ENCODE peak calls at places on chromosomes 3 and 15, in eight cellular contexts. C is GM23338, Q is OCI-LY7, U is astrocyte, I is SK-N-SH, Z is A549, T is IMR-90, H is PC-9. A is an unnamed sample.

GRCh38 chr3:61774279-61774890 is 213.0 kb downstream of the PTPRG start:
- DNase-seq in C (no peak), Q (no peak), U (no peak), I (no peak), Z (no peak), T (peak), H (no peak), A (no peak)

GRCh38 chr3:191889781-191890180 is 428.8 kb downstream of the PYDC2 start:
- DNase-seq in C (no peak), Q (no peak), U (peak), I (no peak), Z (no peak), T (no peak), H (peak), A (no peak)

GRCh38 chr3:45943207-45943846 is at the start of gene CXCR6:
- DNase-seq in C (no peak), Q (no peak), U (peak), I (no peak), Z (no peak), T (peak), H (no peak), A (no peak)

GRCh38 chr15:60941448-60941847 is 287.7 kb downstream of the RORA start:
- DNase-seq in C (no peak), Q (no peak), U (peak), I (no peak), Z (no peak), T (peak), H (peak), A (no peak)

GRCh38 chr3:184037816-184038215 is 6.3 kb downstream of the HTR3D start:
- DNase-seq in C (peak), Q (no peak), U (no peak), I (no peak), Z (no peak), T (no peak), H (no peak), A (no peak)

GRCh38 chr15:57911247-57911646 is 154.3 kb downstream of the ALDH1A2 start:
- DNase-seq in C (no peak), Q (no peak), U (no peak), I (peak), Z (no peak), T (no peak), H (no peak), A (no peak)

GRCh38 chr3:122679467-122680291 is 960 bp upstream of the PARP14 start:
- DNase-seq in C (peak), Q (peak), U (no peak), I (no peak), Z (peak), T (peak), H (peak), A (peak)

GRCh38 chr3:195532858-195533257 is 10.3 kb downstream of the PPP1R2 start:
- DNase-seq in C (no peak), Q (no peak), U (no peak), I (no peak), Z (no peak), T (no peak), H (no peak), A (no peak)

GRCh38 chr3:72338942-72339749 is 509.1 kb downstream of the SHQ1 start:
- DNase-seq in C (no peak), Q (no peak), U (peak), I (no peak), Z (peak), T (peak), H (peak), A (peak)

GRCh38 chr15:27545494-27546255 is 553.4 kb downstream of the OCA2 start:
- DNase-seq in C (no peak), Q (no peak), U (peak), I (no peak), Z (no peak), T (no peak), H (no peak), A (no peak)

GRCh38 chr15:80159811-80160569 is 7.2 kb downstream of the FAH start:
- DNase-seq in C (no peak), Q (no peak), U (peak), I (no peak), Z (no peak), T (peak), H (no peak), A (no peak)

GRCh38 chr3:21783834-21784233 is 32.8 kb upstream of the ZNF385D start:
- DNase-seq in C (no peak), Q (no peak), U (no peak), I (no peak), Z (no peak), T (no peak), H (no peak), A (no peak)

GRCh38 chr15:73763893-73764292 is 10.7 kb upstream of the INSYN1 start:
- DNase-seq in C (no peak), Q (no peak), U (no peak), I (no peak), Z (no peak), T (no peak), H (no peak), A (no peak)

GRCh38 chr3:69869021-69869420 is 129.8 kb downstream of the MITF start:
- DNase-seq in C (no peak), Q (no peak), U (no peak), I (no peak), Z (peak), T (no peak), H (no peak), A (no peak)

GRCh38 chr15:90571063-90571541 is 41.4 kb downstream of the CRTC3 start:
- DNase-seq in C (no peak), Q (peak), U (no peak), I (no peak), Z (peak), T (no peak), H (no peak), A (no peak)

GRCh38 chr3:157543491-157544035 is 40.3 kb upstream of the VEPH1 start:
- DNase-seq in C (no peak), Q (no peak), U (no peak), I (no peak), Z (no peak), T (no peak), H (no peak), A (no peak)

GRCh38 chr3:119239421-119239820 is 1.3 kb downstream of the B4GALT4 start:
- DNase-seq in C (no peak), Q (peak), U (no peak), I (no peak), Z (no peak), T (no peak), H (no peak), A (no peak)

GRCh38 chr3:177212278-177212610 is 15.0 kb upstream of the TBL1XR1 start:
- DNase-seq in C (no peak), Q (no peak), U (no peak), I (no peak), Z (no peak), T (no peak), H (no peak), A (no peak)

GRCh38 chr3:55549172-55549571 is 62.1 kb upstream of the WNT5A start:
- DNase-seq in C (no peak), Q (no peak), U (no peak), I (peak), Z (no peak), T (peak), H (no peak), A (no peak)
- TF ChIP-seq CTCF in C (peak), Q (peak), U (peak), I (peak), Z (no peak), T (peak), H (no peak), A (peak)

GRCh38 chr3:23343509-23343908 is 140.4 kb downstream of the UBE2E2 start:
- DNase-seq in C (no peak), Q (no peak), U (no peak), I (no peak), Z (no peak), T (no peak), H (no peak), A (no peak)

GRCh38 chr3:23341147-23341838 is 138.2 kb downstream of the UBE2E2 start:
- DNase-seq in C (no peak), Q (peak), U (no peak), I (no peak), Z (no peak), T (no peak), H (no peak), A (no peak)

GRCh38 chr3:23344886-23345285 is 141.8 kb downstream of the UBE2E2 start:
- DNase-seq in C (no peak), Q (peak), U (no peak), I (no peak), Z (no peak), T (no peak), H (no peak), A (no peak)
- H3K4me2 ChIP-seq in C (no peak), Q (peak), U (no peak), I (no peak), Z (no peak), T (no peak), H (no peak), A (no peak)

GRCh38 chr3:159731254-159731653 is 257.4 kb upstream of the IL12A start:
- DNase-seq in C (no peak), Q (no peak), U (no peak), I (no peak), Z (no peak), T (no peak), H (no peak), A (no peak)
- TF ChIP-seq CTCF in C (no peak), Q (no peak), U (no peak), I (no peak), Z (no peak), T (no peak), H (no peak), A (no peak)

GRCh38 chr3:11381563-11381962 is 109.4 kb downstream of the ATG7 start:
- DNase-seq in C (no peak), Q (no peak), U (no peak), I (no peak), Z (no peak), T (peak), H (no peak), A (no peak)
- H3K4me2 ChIP-seq in C (no peak), Q (no peak), U (no peak), I (no peak), Z (no peak), T (no peak), H (no peak), A (no peak)

DNA sequence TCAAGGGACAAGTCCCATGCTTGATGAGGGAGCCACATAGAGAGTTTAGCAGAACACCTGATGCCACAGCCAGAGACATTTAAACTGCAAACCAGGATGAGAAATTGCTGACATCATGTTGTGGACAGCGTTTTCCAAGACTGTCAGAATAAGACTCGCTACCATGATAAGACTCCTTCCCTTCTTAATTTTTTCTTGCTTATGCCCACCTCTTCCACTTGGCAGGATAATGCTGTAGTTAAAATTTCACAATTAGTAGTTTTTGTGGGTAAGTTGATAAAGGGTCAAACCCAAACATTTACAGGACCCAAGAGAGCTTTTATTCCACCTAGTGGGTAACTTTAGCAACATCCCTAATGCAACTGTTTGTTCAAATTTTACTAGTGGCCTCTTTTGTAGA is 3.0 kb upstream of the PIAS1 start:
- DNase-seq in C (no peak), Q (no peak), U (no peak), I (no peak), Z (peak), T (no peak), H (no peak), A (no peak)
- TF ChIP-seq CTCF in C (peak), Q (peak), U (no peak), I (no peak), Z (peak), T (no peak), H (no peak), A (peak)

A was measured in hepatocyte.